ENCODE peak calls at places on chromosomes 1 and 21, in six cellular contexts. X is mesendoderm, V is mesenchymal stem cell, U is IMR-90, T is H9, D is neuronal stem cell. Z is an unnamed sample. For H3K4me1, the result is how much of the 10 kb centered on the place peaks cover.

GRCh38 chr1:103180660-103181059 is 72.3 kb upstream of the COL11A1 start:
- DNase-seq in D (no peak), X (peak), V (no peak), U (peak), T (no peak), Z (no peak)

GRCh38 chr1:1124786-1125642 is 9.1 kb upstream of the C1orf159 start:
- DNase-seq in T (no peak), D (no peak), V (no peak), U (no peak), X (no peak), Z (peak)

GRCh38 chr1:167488786-167489185 is 29.5 kb downstream of the CD247 start:
- DNase-seq in T (no peak), D (peak), V (no peak), X (peak), U (no peak), Z (no peak)

GRCh38 chr1:26278835-26279597 is 870 bp upstream of the SH3BGRL3 start:
- DNase-seq in D (no peak), V (peak), T (no peak), U (peak), X (no peak), Z (peak)

GRCh38 chr1:112429749-112430148 is 33.7 kb downstream of the CTTNBP2NL start:
- DNase-seq in U (no peak), X (no peak), D (no peak), V (no peak), T (no peak), Z (no peak)

GRCh38 chr21:24995206-24995605 is 612.1 kb downstream of the MRPL39 start:
- DNase-seq in U (no peak), X (peak), T (no peak), V (no peak), D (no peak), Z (no peak)

GRCh38 chr1:105914403-105914802 is 1142.1 kb upstream of the PRMT6 start:
- DNase-seq in V (no peak), U (no peak), D (no peak), X (no peak), T (no peak), Z (no peak)

GRCh38 chr1:206025283-206025820 is 1.7 kb upstream of the CTSE start:
- DNase-seq in V (no peak), X (no peak), D (no peak), T (no peak), U (no peak), Z (no peak)

GRCh38 chr1:212238552-212238951 is 46.7 kb upstream of the PPP2R5A start:
- DNase-seq in D (no peak), U (no peak), T (no peak), X (peak), V (no peak), Z (no peak)

GRCh38 chr21:46109251-46110221 is 11.6 kb downstream of the COL6A2 start:
- DNase-seq in V (peak), D (no peak), X (no peak), T (peak), U (no peak), Z (no peak)

GRCh38 chr21:43956667-43957030 is 55.5 kb upstream of the TRAPPC10 start:
- DNase-seq in U (peak), T (no peak), X (no peak), V (no peak), D (no peak), Z (no peak)

GRCh38 chr1:55428944-55429931 is 214.1 kb upstream of the USP24 start:
- DNase-seq in T (peak), U (peak), V (peak), D (no peak), X (peak), Z (peak)

GRCh38 chr1:173100476-173101107 is 49.9 kb upstream of the TNFSF18 start:
- DNase-seq in X (no peak), D (no peak), U (no peak), T (no peak), V (no peak), Z (no peak)

GRCh38 chr1:183279835-183280234 is 93.8 kb downstream of the LAMC2 start:
- DNase-seq in T (no peak), D (no peak), U (peak), V (peak), X (no peak), Z (peak)

GRCh38 chr1:22018583-22019559 is 17.4 kb downstream of the CELA3A start:
- DNase-seq in V (peak), X (no peak), T (no peak), D (no peak), U (peak), Z (peak)

GRCh38 chr1:212353181-212353580 is 61.5 kb downstream of the PACC1 start:
- DNase-seq in V (peak), D (no peak), T (no peak), U (no peak), X (peak), Z (peak)

GRCh38 chr1:205286335-205286950 is 35.1 kb downstream of the NUAK2 start:
- DNase-seq in U (peak), T (no peak), D (no peak), X (no peak), V (peak), Z (no peak)

GRCh38 chr1:54499097-54500029 is 48.7 kb upstream of the ACOT11 start:
- DNase-seq in D (no peak), T (peak), X (peak), V (peak), U (peak), Z (peak)

GRCh38 chr1:108033486-108034081 is 68.6 kb upstream of the VAV3 start:
- DNase-seq in T (no peak), U (no peak), V (no peak), D (no peak), X (no peak), Z (no peak)

GRCh38 chr1:10781137-10781536 is 15.3 kb downstream of the CASZ1 start:
- DNase-seq in X (no peak), T (no peak), U (no peak), D (no peak), V (no peak), Z (no peak)

GRCh38 chr1:3425486-3426215 is 28.8 kb upstream of the ARHGEF16 start:
- DNase-seq in D (no peak), U (no peak), T (no peak), X (no peak), V (no peak), Z (no peak)

GRCh38 chr1:228172591-228173527 is 7.3 kb downstream of the IBA57 start:
- DNase-seq in V (no peak), U (no peak), D (no peak), X (no peak), T (no peak), Z (no peak)

GRCh38 chr1:87674791-87675190 is 346.1 kb downstream of the LMO4 start:
- DNase-seq in T (no peak), X (no peak), V (no peak), D (no peak), U (no peak), Z (no peak)

GRCh38 chr1:228735871-228736586 is 750 bp downstream of the RHOU start:
- DNase-seq in U (peak), V (peak), X (peak), T (peak), D (no peak), Z (peak)

GRCh38 chr21:27806261-27806660 is 839.4 kb upstream of the ADAMTS5 start:
- DNase-seq in T (no peak), D (no peak), X (no peak), U (peak), V (peak), Z (peak)

GRCh38 chr1:235643837-235644692 is 5.5 kb downstream of the GNG4 start:
- DNase-seq in X (no peak), D (no peak), T (no peak), V (no peak), U (no peak), Z (no peak)

GRCh38 chr21:41895643-41896493 is 16.7 kb upstream of the PRDM15 start:
- DNase-seq in X (peak), D (no peak), U (peak), T (peak), V (no peak), Z (no peak)

GRCh38 chr1:18211764-18212163 is 104.2 kb downstream of the IGSF21 start:
- DNase-seq in T (no peak), V (no peak), U (no peak), D (no peak), X (no peak), Z (no peak)

GRCh38 chr1:42815938-42816599 is 853 bp upstream of the ERMAP start:
- DNase-seq in X (peak), T (peak), D (peak), V (peak), U (peak), Z (no peak)

GRCh38 chr21:45524756-45525152 is 17.5 kb downstream of the SLC19A1 start:
- DNase-seq in T (no peak), X (no peak), V (no peak), D (no peak), U (no peak), Z (no peak)

DNA sequence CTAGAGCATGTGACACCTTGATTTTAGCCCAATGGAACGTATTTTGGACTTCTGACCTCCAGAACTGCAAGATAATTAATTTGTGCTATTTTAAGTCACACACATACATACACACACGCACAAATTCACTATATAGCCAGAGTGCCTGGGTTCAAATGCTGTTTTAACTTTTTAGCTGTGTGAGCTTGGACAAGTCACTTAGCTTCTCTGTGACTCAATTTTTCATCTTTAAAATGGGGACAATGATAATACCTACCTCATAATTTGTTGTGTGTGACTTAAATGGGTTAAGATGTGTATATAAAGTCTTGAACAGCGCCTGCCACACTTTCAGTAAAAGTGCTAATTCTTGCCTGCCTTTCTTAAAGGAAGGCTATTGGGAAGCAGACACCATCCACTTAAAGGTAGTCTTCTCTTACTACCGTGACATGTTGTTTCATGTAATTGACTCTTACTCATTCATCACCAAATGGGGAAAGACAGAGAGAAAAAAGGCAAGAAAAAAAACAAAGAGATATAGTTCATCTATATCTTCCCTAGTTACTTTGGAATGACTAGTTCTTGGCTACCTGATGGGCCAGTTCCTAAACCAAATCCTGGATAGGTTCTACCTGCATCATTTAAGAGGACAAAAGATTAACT is 56.3 kb downstream of the SLC30A7 start:
- DNase-seq in D (no peak), U (no peak), V (no peak), T (no peak), X (no peak), Z (no peak)
- H3K4me1 ChIP-seq in D (under half), U (under half), V (under half), T (under half), X (under half), Z (under half)

DNA sequence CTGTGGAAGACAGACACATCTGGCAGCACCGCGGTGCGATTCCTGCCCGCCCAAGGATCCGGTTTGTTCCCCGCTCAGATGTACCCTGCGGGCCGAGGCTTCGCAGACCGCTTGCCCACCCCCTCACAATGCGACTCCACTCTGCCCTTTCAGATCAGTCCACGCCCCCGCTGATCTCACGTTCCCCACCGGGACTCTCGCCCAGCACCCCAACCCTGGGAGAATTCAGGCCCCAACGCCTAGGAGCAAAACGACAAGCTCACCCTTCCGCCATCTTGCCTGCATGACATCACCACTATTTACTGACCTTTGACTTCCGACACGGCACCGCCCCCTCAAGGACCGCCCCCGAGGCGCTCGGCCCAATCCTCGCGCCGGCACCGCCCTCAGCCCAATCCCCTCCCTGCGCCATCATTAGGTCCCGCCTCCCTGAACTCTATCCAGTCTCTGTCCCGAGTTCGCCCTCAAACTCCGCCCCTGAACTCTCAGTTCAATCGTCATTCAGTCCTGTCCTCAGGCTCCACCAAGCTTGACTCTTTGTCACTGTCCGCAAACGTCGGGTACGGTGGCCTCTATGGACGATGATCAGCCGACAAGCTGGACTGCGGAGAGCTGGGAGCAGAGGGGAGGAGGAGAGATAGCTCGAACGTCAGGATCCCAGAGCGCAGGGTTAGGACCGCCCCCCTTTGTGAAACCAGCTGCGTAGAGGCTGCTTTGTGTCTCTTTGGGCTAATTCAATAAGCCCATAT is at the start of gene BSDC1:
- DNase-seq in V (peak), U (peak), X (peak), T (peak), D (peak), Z (peak)
- H2AK5ac ChIP-seq in V (no peak), U (peak), X (peak), T (no peak), D (no peak), Z (peak)

DNA sequence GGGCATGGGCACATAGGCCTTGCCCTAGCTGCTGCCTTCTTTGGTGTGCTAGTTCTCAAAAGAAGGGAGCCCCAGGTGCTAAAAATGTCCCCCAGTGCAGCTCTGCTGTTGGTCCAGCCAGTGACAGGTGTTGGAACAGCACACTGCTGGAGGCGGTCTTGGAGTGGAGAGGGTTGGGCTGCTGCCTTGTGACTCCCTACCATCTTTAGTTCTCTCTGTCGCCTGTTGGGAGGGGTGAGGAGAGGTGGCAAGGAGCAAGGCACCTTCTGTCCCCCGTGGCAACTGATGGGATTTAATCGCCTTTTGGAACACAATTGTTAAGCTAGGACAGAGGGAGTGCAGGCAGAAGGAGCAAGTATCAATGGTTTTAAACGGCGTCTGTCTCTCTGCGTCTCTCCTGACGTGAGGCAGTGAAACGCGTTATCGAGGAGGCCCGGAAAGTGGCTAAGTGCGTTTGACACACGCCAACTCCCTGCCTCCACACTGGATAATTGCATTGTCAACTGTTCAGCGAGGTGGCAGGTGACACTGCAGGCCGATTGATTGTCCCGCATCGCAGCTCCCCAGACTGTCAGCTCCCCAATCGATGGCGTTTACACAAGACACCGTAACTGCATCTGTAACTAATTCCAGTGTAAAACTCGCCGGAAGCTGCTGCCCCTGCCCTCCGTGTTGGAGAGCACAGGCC is 34.0 kb downstream of the TMEM53 start:
- DNase-seq in V (no peak), X (no peak), U (no peak), D (no peak), T (no peak), Z (no peak)
- H3K4me1 ChIP-seq in V (under half), X (under half), U (under half), D (under half), T (under half), Z (under half)

GRCh38 chr1:6027591-6027990 is 18.1 kb upstream of the KCNAB2 start:
- DNase-seq in U (no peak), V (no peak), T (no peak), D (no peak), X (no peak), Z (no peak)
- H2AK5ac ChIP-seq in U (no peak), V (no peak), T (no peak), D (peak), X (no peak), Z (no peak)

DNA sequence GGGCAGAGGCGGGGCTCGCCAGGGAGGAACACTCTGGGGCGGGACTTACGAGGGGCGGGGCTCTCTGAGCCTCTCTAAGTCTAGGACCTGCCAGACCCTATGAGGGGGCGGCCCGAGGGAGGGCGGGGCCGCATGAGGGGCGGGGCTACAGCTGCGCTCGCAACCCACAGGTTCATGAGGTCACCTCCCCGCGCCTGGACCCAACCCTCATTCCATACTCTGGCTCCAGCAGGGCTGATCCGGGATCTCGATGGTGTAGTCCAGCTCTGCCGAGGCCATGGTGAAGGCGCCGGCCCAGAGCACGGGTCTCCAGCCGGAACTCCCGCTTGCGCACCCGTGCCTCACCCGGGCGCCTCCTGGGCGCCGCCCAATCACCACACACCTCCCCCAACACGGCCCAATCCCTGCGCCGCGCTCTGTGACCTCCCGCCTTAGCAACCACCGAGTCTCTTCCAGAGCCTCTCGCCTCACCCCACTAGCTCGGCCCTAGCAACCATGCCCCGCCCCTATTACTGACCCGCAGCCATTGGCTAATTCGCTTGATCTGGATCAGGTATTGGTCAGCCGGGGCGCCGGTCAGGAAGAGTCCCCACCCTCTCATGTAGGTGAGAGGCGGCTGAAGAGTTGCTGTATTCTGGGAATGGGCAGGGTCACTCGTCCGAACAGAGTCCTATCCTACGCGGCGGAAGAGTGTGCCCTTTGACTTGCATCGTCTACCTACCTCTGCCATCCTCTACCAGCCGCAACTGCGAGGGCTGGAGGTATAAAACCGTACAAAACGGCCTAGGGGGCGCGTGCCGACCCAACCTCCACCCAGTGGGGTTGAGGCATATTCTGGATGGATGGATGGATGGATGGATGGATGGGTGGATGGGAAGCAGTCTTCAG is at the start of the genes ARMH1 and TMEM53:
- DNase-seq in V (peak), D (peak), T (peak), U (peak), X (peak), Z (peak)
- H3K4me1 ChIP-seq in V (under half), D (under half), T (under half), U (under half), X (under half), Z (under half)

DNA sequence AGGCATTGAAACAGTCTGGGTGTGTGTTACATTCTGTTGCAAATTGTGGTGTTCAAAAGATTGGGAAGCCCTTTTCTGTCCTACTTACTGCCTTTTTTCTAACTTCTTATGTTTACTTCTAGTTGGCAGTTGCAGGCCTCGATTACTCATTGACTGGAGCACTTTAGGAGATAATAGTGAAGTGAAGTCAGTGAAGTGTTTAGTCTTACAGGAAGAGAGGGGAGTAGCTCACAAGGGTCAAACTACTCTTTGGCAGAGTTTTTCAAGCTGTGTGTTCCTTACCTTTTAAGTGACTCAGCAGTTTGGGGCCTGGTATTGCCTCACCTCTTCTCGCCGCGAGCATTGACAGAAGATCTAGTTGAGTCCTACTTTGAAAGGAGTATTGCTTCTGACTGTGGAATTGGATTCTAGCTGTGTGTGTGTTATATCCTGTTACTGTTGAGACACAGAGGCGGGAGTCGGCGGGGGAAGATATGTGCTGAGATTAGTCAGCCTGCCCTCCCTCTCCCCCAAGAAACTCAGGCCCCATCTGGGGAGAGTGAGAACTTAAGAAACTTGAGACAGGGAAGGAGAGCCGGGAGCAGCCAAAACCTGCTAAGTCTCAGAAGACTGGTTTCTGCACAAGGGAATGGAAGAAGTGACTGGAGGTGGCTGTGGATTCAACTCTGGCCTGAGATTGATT is 19.3 kb downstream of the AHCYL1 start:
- DNase-seq in U (peak), V (peak), D (peak), X (peak), T (peak), Z (peak)
- H2AK5ac ChIP-seq in U (no peak), V (no peak), D (no peak), X (no peak), T (no peak), Z (no peak)